ENCODE peak calls at places on chromosomes 6 and 20, in ten cellular contexts. P is breast epithelium, G is hepatocyte, C is neuronal stem cell, M is cardiac muscle cell, I is lung, Q is heart left ventricle, R is right cardiac atrium, W is astrocyte, H is adrenal gland. F is an unnamed sample.

GRCh38 chr20:50120935-50121693 is 8.2 kb upstream of the UBE2V1 start:
- DNase-seq in P (peak; percentile 59), G (peak; percentile 61), C (no peak), M (peak; percentile 66), I (peak; percentile 65), Q (no peak), R (peak; percentile 78), W (no peak), H (peak; percentile 73), F (peak; percentile 35)

GRCh38 chr6:12047304-12047703 is 35.2 kb downstream of the HIVEP1 start:
- DNase-seq in P (no peak), G (no peak), C (no peak), M (no peak), I (no peak), Q (peak; percentile 56), R (no peak), W (no peak), H (no peak), F (no peak)

GRCh38 chr6:105005446-105005845 is 48.5 kb downstream of the LIN28B start:
- DNase-seq in P (no peak), G (no peak), C (no peak), M (no peak), I (no peak), Q (no peak), R (no peak), W (no peak), H (no peak), F (no peak)

GRCh38 chr6:66526061-66526460 is 819.0 kb upstream of the EYS start:
- DNase-seq in P (no peak), G (no peak), C (no peak), M (no peak), I (no peak), Q (no peak), R (no peak), W (no peak), H (no peak), F (no peak)

GRCh38 chr20:48295445-48295903 is 510.2 kb upstream of the SULF2 start:
- DNase-seq in P (peak; percentile 43), G (peak; percentile 75), C (peak; percentile 80), M (peak; percentile 87), I (peak; percentile 61), Q (no peak), R (no peak), W (peak; percentile 98), H (peak; percentile 38), F (no peak)

GRCh38 chr6:116847234-116847633 is 18.4 kb upstream of the GPRC6A start:
- DNase-seq in P (no peak), G (peak; percentile 54), C (no peak), M (peak; percentile 30), I (no peak), Q (no peak), R (no peak), W (peak; percentile 6), H (no peak), F (no peak)

GRCh38 chr20:53829086-53829703 is 235.6 kb upstream of the ZNF217 start:
- DNase-seq in P (no peak), G (peak; percentile 76), C (no peak), M (no peak), I (no peak), Q (no peak), R (no peak), W (peak; percentile 96), H (no peak), F (no peak)

GRCh38 chr6:33988121-33989015 is 157.5 kb downstream of the GRM4 start:
- DNase-seq in P (no peak), G (peak; percentile 85), C (no peak), M (peak; percentile 34), I (no peak), Q (no peak), R (no peak), W (no peak), H (no peak), F (no peak)

GRCh38 chr6:147043994-147044477 is 160.2 kb upstream of the STXBP5 start:
- DNase-seq in P (no peak), G (no peak), C (no peak), M (no peak), I (no peak), Q (no peak), R (no peak), W (peak; percentile 27), H (no peak), F (no peak)

DNA sequence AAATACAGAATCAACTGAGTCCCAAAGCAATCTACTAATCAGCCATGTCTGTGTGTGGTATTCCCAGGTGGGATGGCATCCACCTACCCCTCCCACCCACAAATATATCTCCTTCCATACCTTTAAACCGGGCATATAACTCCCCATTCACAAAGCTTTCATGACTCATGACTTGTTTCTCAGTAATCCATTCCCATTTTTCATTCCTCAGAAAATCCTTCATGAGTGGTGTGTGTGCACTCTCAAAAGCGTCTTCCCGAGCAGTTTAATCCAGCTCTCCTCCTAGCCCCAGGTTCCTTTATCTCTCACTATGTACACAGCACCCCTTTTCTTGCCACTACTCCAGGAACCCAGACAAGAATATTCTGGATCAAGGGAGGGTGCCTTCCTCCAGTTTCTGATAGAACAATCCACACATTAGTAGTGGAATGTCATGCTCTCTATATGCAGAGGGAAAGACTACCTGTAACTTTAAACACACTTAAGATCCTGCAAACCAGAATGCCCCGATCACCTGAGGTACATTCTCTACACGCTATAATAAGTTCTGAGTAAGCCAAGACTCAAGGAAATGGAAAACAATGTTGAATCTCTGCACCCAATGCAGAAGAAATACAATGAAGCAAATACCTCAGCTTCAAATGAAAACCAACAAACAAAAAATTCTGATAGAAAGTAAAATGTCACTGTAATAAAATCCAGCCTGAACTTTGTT is 55.7 kb upstream of the IPCEF1 start:
- DNase-seq in P (no peak), G (no peak), C (no peak), M (no peak), I (no peak), Q (no peak), R (no peak), W (peak; percentile 44), H (no peak), F (no peak)
- H3K27ac ChIP-seq in P (no peak overlapping the region), G (no peak overlapping the region), C (no peak overlapping the region), M (no peak overlapping the region), I (no peak overlapping the region), Q (no peak overlapping the region), R (no peak overlapping the region), W (peak overlapping the region; percentile 34), H (no peak overlapping the region), F (peak overlapping the region; percentile 47)

GRCh38 chr6:92114797-92115196 is 1304.6 kb downstream of the EPHA7 start:
- DNase-seq in P (no peak), G (no peak), C (no peak), M (no peak), I (no peak), Q (no peak), R (peak; percentile 69), W (no peak), H (no peak), F (no peak)

GRCh38 chr6:92110390-92110789 is 1309.0 kb downstream of the EPHA7 start:
- DNase-seq in P (no peak), G (peak; percentile 51), C (no peak), M (no peak), I (no peak), Q (no peak), R (no peak), W (peak; percentile 4), H (no peak), F (no peak)

GRCh38 chr6:92114091-92114490 is 1305.3 kb downstream of the EPHA7 start:
- DNase-seq in P (no peak), G (no peak), C (no peak), M (no peak), I (no peak), Q (no peak), R (no peak), W (no peak), H (no peak), F (no peak)

GRCh38 chr6:92109256-92109655 is 1310.1 kb downstream of the EPHA7 start:
- DNase-seq in P (no peak), G (no peak), C (no peak), M (no peak), I (no peak), Q (peak; percentile 54), R (no peak), W (no peak), H (no peak), F (no peak)
- H3K27ac ChIP-seq in P (no peak overlapping the region), G (no peak overlapping the region), C (no peak overlapping the region), M (no peak overlapping the region), I (no peak overlapping the region), Q (no peak overlapping the region), R (no peak overlapping the region), W (no peak overlapping the region), H (no peak overlapping the region), F (no peak overlapping the region)

DNA sequence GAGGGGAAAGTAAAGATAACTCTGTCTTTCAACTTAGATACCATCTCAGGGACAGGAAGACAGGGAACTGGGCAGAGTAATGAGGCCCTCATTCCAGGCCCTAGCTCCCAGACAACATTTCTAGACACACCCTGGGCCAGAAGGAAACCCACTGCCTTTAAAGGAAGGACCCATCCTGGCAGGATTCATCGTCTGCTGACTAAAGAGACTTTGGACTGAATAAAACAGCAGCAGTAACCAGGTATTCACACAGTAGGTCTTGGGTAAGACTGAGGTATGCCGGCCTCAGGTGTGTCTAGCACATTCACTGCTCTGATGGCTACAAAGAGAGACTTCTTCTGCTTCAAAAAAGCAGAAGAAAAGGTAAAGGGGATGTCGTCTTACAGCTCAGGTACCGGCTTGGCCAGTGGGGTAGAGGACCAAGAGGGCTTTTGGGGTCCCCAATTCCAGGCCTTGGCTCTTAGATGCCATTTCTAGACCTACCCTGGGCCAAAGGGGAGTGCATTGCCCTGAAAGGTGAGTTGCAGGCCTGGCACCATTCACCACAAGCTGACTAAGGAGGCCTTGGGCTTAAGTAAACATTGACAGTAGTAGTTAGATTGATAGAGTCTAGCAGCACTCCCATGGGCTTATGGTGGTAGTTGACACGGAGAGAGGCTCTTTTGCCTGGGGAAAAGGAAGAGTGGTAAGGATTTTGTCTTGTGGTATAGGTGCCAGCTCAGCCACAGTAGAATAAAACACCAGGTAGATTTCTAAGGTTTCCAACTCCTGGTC is 13.4 kb downstream of the SNX14 start:
- DNase-seq in P (no peak), G (peak; percentile 26), C (no peak), M (no peak), I (no peak), Q (no peak), R (no peak), W (peak; percentile 10), H (peak; percentile 22), F (no peak)
- H3K27ac ChIP-seq in P (no peak overlapping the region), G (peak overlapping the region; percentile 88), C (no peak overlapping the region), M (no peak overlapping the region), I (no peak overlapping the region), Q (no peak overlapping the region), R (no peak overlapping the region), W (no peak overlapping the region), H (no peak overlapping the region), F (no peak overlapping the region)

DNA sequence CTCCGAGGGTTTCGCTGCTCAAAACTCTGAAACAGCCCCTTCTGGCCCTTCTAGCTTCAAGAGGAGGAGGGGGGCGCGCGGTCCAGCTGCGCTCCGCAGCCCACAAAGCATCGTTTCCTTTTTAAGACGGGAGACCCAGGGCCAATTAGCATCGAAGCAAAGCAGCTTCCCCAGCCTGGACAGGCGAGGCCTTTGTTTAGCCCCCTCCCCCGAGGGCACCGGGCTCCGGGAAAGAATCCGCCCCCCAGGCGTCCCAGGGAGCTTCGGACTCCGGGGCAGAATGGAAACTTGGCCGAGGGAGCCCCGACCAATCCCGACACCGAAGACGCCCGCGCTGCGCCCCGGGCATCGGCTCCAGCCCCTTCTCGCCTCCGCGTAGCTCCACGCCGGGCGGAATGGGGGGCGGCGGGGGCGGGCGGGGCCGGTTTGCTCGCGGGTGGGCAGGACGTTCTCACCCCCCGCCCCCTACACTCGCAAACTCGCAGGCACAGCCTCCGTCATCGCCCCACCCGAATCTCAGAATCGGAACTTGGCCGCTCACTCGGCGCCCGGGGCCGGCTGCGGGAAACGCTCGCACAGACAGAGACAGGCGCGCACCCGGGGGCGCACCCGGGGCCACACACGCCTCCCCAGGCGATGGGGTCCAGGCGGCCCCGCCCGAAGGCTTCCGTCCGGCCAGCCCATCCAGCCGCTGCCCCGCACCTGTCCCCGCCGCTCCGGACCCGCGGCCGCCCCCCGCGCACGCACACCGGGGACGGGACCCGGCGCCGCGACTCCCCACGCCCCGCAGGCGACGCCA is 626 bp downstream of the NKAIN4 start:
- DNase-seq in P (no peak), G (peak; percentile 55), C (peak; percentile 85), M (peak; percentile 10), I (no peak), Q (peak; percentile 58), R (no peak), W (no peak), H (no peak), F (peak; percentile 72)
- H3K27ac ChIP-seq in P (no peak overlapping the region), G (no peak overlapping the region), C (peak overlapping the region; percentile 67), M (no peak overlapping the region), I (no peak overlapping the region), Q (no peak overlapping the region), R (no peak overlapping the region), W (no peak overlapping the region), H (no peak overlapping the region), F (no peak overlapping the region)